ENCODE peak calls at places on chromosomes 6 and 20, in seven cellular contexts. W is heart right ventricle, F is AG04450, U is adrenal gland, Q is Caco-2, N is hepatocyte, P is GM20000. B is an unnamed sample.

GRCh38 chr6:163263998-163264661 is 150.4 kb upstream of the QKI start:
- DNase-seq in W (no peak), N (no peak), Q (no peak), F (no peak), P (no peak), U (no peak), B (no peak)

GRCh38 chr20:33521461-33521860 is 31.6 kb downstream of the CBFA2T2 start:
- DNase-seq in P (no peak), U (no peak), F (no peak), Q (no peak), W (no peak), N (no peak), B (no peak)

GRCh38 chr20:36309643-36310042 is 3.5 kb downstream of the DLGAP4 start:
- DNase-seq in U (peak; percentile 27), N (no peak), Q (peak; percentile 31), P (no peak), F (no peak), W (no peak), B (peak; percentile 6)

GRCh38 chr6:41257369-41258195 is 28.9 kb downstream of the TREM1 start:
- DNase-seq in U (peak; percentile 80), P (no peak), W (peak; percentile 16), F (no peak), Q (no peak), N (peak; percentile 56), B (no peak)

GRCh38 chr20:46218656-46219055 is 89.6 kb downstream of the CDH22 start:
- DNase-seq in W (no peak), U (no peak), P (no peak), F (no peak), Q (no peak), N (no peak), B (no peak)

GRCh38 chr6:106609699-106610098 is 19.6 kb downstream of the RTN4IP1 start:
- DNase-seq in U (peak; percentile 60), Q (peak; percentile 54), W (no peak), P (no peak), N (peak; percentile 50), F (no peak), B (no peak)

GRCh38 chr6:53119772-53120409 is 28.8 kb downstream of the GCM1 start:
- DNase-seq in U (peak; percentile 59), W (no peak), Q (no peak), N (peak; percentile 52), F (peak; percentile 20), P (no peak), B (no peak)

GRCh38 chr20:32252189-32252588 is 25.3 kb upstream of the KIF3B start:
- DNase-seq in Q (no peak), F (no peak), W (no peak), N (no peak), P (peak; percentile 26), U (no peak), B (peak; percentile 36)

GRCh38 chr20:41175727-41176330 is 38.5 kb downstream of the PLCG1 start:
- DNase-seq in Q (no peak), P (no peak), U (peak; percentile 33), W (peak; percentile 3), F (no peak), N (no peak), B (no peak)

GRCh38 chr6:169911264-169912263 is 160.1 kb downstream of the ERMARD start:
- DNase-seq in P (no peak), U (no peak), W (no peak), F (no peak), N (no peak), Q (no peak), B (no peak)

GRCh38 chr20:57072184-57072583 is 194.3 kb downstream of the BMP7 start:
- DNase-seq in P (no peak), Q (peak; percentile 32), N (no peak), F (no peak), U (no peak), W (no peak), B (no peak)

GRCh38 chr6:24659547-24659946 is 7.2 kb downstream of the TDP2 start:
- DNase-seq in F (no peak), W (no peak), U (no peak), P (no peak), N (no peak), Q (no peak), B (no peak)

GRCh38 chr20:63108247-63108646 is 101.5 kb upstream of the BHLHE23 start:
- DNase-seq in U (no peak), W (no peak), P (no peak), F (no peak), Q (peak; percentile 27), N (no peak), B (no peak)

GRCh38 chr6:170074435-170074834 is 216.4 kb downstream of the DLL1 start:
- DNase-seq in P (no peak), Q (no peak), F (no peak), N (no peak), U (no peak), W (no peak), B (no peak)

GRCh38 chr6:63689421-63689820 is 53.8 kb downstream of the PHF3 start:
- DNase-seq in U (no peak), P (no peak), Q (no peak), F (no peak), W (no peak), N (no peak), B (no peak)

GRCh38 chr6:14671261-14671681 is 553.7 kb downstream of the CD83 start:
- DNase-seq in W (peak; percentile 49), N (no peak), U (peak; percentile 70), F (peak; percentile 63), P (no peak), Q (no peak), B (no peak)

GRCh38 chr6:117265425-117266266 is at the start of gene VGLL2:
- DNase-seq in F (no peak), N (peak; percentile 74), Q (peak; percentile 39), P (peak; percentile 44), U (no peak), W (no peak), B (peak; percentile 25)

GRCh38 chr6:53279301-53279700 is 69.4 kb downstream of the ELOVL5 start:
- DNase-seq in Q (no peak), U (no peak), F (no peak), W (no peak), N (no peak), P (no peak), B (no peak)

GRCh38 chr6:72322778-72323177 is 299.1 kb upstream of the KCNQ5 start:
- DNase-seq in F (no peak), N (no peak), P (no peak), U (no peak), W (no peak), Q (no peak), B (no peak)

DNA sequence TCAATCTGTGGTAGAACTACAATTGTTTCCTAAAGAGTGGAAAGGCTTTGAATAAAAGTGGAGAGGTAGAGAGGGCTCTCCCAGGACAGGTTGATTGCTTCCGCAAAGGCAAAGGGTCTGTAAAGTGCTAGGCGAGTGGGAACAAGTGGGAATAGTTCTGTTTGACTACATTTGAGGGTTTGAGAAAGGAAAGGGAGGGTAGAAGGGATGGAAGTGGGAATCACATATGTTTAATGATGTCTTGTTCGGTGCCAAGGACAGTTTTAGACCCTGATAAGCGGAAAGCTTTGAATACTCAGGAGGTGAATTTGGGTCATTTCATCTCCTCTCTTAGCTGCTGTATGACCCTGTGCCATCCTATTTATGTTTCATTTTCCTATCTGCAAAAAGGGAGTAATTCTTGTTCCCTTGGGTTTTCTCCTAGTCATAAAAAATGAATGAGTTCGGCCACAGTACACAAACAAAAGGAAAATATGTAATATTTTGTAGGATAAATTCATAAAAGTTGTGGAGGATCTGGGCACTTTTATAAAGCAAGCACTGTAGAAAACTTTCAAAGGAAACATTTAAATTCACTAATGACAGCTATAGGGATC is 1.7 kb upstream of the PIM1 start:
- DNase-seq in U (no peak), W (no peak), F (no peak), N (no peak), P (no peak), Q (no peak), B (no peak)
- TF ChIP-seq CTCF in U (no peak), W (no peak), F (no peak), N (no peak), P (no peak), Q (no peak), B (no peak)

DNA sequence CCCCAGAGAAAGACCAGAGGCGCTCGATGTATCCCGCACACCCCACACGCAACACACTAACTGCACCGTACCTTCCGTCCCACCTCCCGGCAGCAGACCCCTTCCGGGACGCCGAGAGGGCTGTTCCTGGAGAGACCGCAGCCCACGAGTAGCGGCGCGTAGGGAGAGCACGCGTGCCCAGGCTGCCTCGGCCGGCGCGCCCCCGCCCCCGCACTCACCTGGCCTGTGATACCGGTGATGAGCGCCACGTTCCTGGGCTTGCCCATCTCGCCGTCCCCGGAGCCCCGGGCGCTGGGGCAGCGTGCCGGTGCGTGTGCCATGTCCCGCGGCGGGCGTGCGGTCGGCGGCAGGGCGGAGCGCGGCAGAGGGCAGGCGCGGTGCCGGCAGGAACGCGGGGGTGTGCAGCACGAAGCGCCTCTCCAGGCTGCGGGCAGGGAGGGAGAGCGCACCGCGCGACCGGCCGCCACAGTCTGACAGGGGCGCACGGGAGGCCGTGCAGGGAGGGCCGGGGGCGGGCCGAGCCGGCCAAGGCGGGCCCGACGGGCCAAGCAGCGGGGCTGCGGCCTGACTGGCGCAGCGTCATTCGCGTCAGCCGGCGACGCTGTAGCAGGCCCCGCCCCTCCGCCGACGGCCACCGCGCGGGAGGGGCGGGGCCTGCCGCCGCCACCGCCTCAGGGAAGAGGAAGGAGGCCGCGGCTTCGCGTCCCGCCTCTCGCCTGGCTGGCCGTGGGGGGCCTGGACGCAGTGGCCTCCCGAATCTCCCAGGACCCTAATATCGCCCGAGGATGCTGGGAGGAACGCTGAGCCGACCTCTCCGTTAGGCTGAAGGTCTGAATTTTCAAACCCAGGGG is at the start of gene GMDS:
- DNase-seq in F (peak; percentile 61), U (peak; percentile 88), Q (peak; percentile 85), P (peak; percentile 99), N (peak; percentile 97), W (peak; percentile 86), B (peak; percentile 98)
- TF ChIP-seq CTCF in F (no peak), U (no peak), Q (no peak), P (no peak), N (no peak), W (no peak), B (peak; percentile 16)

GRCh38 chr20:18272451-18272850 is 15.9 kb upstream of the ZNF133 start:
- DNase-seq in Q (peak; percentile 70), F (no peak), W (peak; percentile 34), N (no peak), P (no peak), U (peak; percentile 73), B (no peak)
- TF ChIP-seq CTCF in Q (peak; percentile 49), F (peak; percentile 21), W (no peak), N (no peak), P (no peak), U (peak; percentile 46), B (no peak)

GRCh38 chr6:124793406-124793805 is 168.8 kb upstream of the RNF217 start:
- DNase-seq in N (no peak), W (no peak), F (no peak), U (no peak), Q (no peak), P (no peak), B (no peak)
- TF ChIP-seq CTCF in N (no peak), W (no peak), F (no peak), U (no peak), Q (no peak), P (no peak), B (no peak)

B was measured in GM10248.